ENCODE peak calls at places on chromosomes 11 and 22, in seven cellular contexts. One of them, this sample, is unnamed.

GRCh38 chr11:71582309-71582895 is at the start of gene KRTAP5-11:
- DNase-seq in stimulated activated CD8-positive, alpha-beta memory T cell treated with anti-CD3 and anti-CD28 coated beads, Interleukin-15, amount 100 ng/mL, for 24 hours: no peak
- DNase-seq in Calu3: no peak
- DNase-seq in naive B cell: no peak
- DNase-seq in GM20000: no peak
- DNase-seq in lower lobe of right lung: no peak
- DNase-seq in HEK293T: no peak
- DNase-seq in this sample: no peak

GRCh38 chr11:68297052-68297378 is 15.4 kb upstream of the LRP5 start:
- DNase-seq in stimulated activated CD8-positive, alpha-beta memory T cell treated with anti-CD3 and anti-CD28 coated beads, Interleukin-15, amount 100 ng/mL, for 24 hours: no peak
- DNase-seq in HEK293T: no peak
- DNase-seq in GM20000: no peak
- DNase-seq in lower lobe of right lung: no peak
- DNase-seq in naive B cell: no peak
- DNase-seq in Calu3: no peak
- DNase-seq in this sample: no peak

GRCh38 chr11:44899959-44900358 is 50.7 kb downstream of the TP53I11 start:
- DNase-seq in stimulated activated CD8-positive, alpha-beta memory T cell treated with anti-CD3 and anti-CD28 coated beads, Interleukin-15, amount 100 ng/mL, for 24 hours: no peak
- DNase-seq in naive B cell: no peak
- DNase-seq in lower lobe of right lung: no peak
- DNase-seq in HEK293T: peak
- DNase-seq in Calu3: peak
- DNase-seq in GM20000: peak
- DNase-seq in this sample: peak

GRCh38 chr11:65120831-65121230 is 1.1 kb downstream of the FAU start:
- DNase-seq in naive B cell: no peak
- DNase-seq in HEK293T: no peak
- DNase-seq in GM20000: no peak
- DNase-seq in lower lobe of right lung: no peak
- DNase-seq in stimulated activated CD8-positive, alpha-beta memory T cell treated with anti-CD3 and anti-CD28 coated beads, Interleukin-15, amount 100 ng/mL, for 24 hours: no peak
- DNase-seq in Calu3: no peak
- DNase-seq in this sample: no peak

GRCh38 chr22:38467904-38468760 is at the start of gene KDELR3:
- DNase-seq in stimulated activated CD8-positive, alpha-beta memory T cell treated with anti-CD3 and anti-CD28 coated beads, Interleukin-15, amount 100 ng/mL, for 24 hours: peak
- DNase-seq in HEK293T: peak
- DNase-seq in Calu3: peak
- DNase-seq in GM20000: peak
- DNase-seq in naive B cell: peak
- DNase-seq in lower lobe of right lung: peak
- DNase-seq in this sample: peak

GRCh38 chr11:17813391-17814059 is 78.9 kb downstream of the KCNC1 start:
- DNase-seq in GM20000: no peak
- DNase-seq in HEK293T: no peak
- DNase-seq in lower lobe of right lung: no peak
- DNase-seq in Calu3: no peak
- DNase-seq in naive B cell: no peak
- DNase-seq in stimulated activated CD8-positive, alpha-beta memory T cell treated with anti-CD3 and anti-CD28 coated beads, Interleukin-15, amount 100 ng/mL, for 24 hours: no peak
- DNase-seq in this sample: no peak

GRCh38 chr11:70523384-70524095 is 125.2 kb downstream of the CTTN start:
- DNase-seq in Calu3: no peak
- DNase-seq in lower lobe of right lung: no peak
- DNase-seq in stimulated activated CD8-positive, alpha-beta memory T cell treated with anti-CD3 and anti-CD28 coated beads, Interleukin-15, amount 100 ng/mL, for 24 hours: no peak
- DNase-seq in naive B cell: no peak
- DNase-seq in HEK293T: no peak
- DNase-seq in GM20000: no peak
- DNase-seq in this sample: no peak

GRCh38 chr22:26164174-26164573 is 5.1 kb upstream of the SEZ6L start:
- DNase-seq in Calu3: no peak
- DNase-seq in naive B cell: no peak
- DNase-seq in HEK293T: no peak
- DNase-seq in stimulated activated CD8-positive, alpha-beta memory T cell treated with anti-CD3 and anti-CD28 coated beads, Interleukin-15, amount 100 ng/mL, for 24 hours: no peak
- DNase-seq in GM20000: no peak
- DNase-seq in lower lobe of right lung: no peak
- DNase-seq in this sample: no peak

GRCh38 chr11:59992420-59992819 is 24.6 kb upstream of the OOSP4B start:
- DNase-seq in stimulated activated CD8-positive, alpha-beta memory T cell treated with anti-CD3 and anti-CD28 coated beads, Interleukin-15, amount 100 ng/mL, for 24 hours: no peak
- DNase-seq in lower lobe of right lung: no peak
- DNase-seq in Calu3: no peak
- DNase-seq in naive B cell: no peak
- DNase-seq in GM20000: no peak
- DNase-seq in HEK293T: no peak
- DNase-seq in this sample: no peak

GRCh38 chr11:69480547-69481392 is 693 bp upstream of the LINC01488 start:
- DNase-seq in stimulated activated CD8-positive, alpha-beta memory T cell treated with anti-CD3 and anti-CD28 coated beads, Interleukin-15, amount 100 ng/mL, for 24 hours: no peak
- DNase-seq in HEK293T: no peak
- DNase-seq in GM20000: no peak
- DNase-seq in Calu3: peak
- DNase-seq in lower lobe of right lung: peak
- DNase-seq in naive B cell: no peak
- DNase-seq in this sample: no peak

GRCh38 chr22:47045691-47046410 is 283.4 kb downstream of the TBC1D22A start:
- DNase-seq in Calu3: no peak
- DNase-seq in lower lobe of right lung: peak
- DNase-seq in GM20000: no peak
- DNase-seq in naive B cell: no peak
- DNase-seq in HEK293T: no peak
- DNase-seq in stimulated activated CD8-positive, alpha-beta memory T cell treated with anti-CD3 and anti-CD28 coated beads, Interleukin-15, amount 100 ng/mL, for 24 hours: no peak
- DNase-seq in this sample: no peak

GRCh38 chr11:134228625-134229024 is 4.2 kb downstream of the VPS26B start:
- DNase-seq in lower lobe of right lung: no peak
- DNase-seq in GM20000: peak
- DNase-seq in HEK293T: no peak
- DNase-seq in stimulated activated CD8-positive, alpha-beta memory T cell treated with anti-CD3 and anti-CD28 coated beads, Interleukin-15, amount 100 ng/mL, for 24 hours: no peak
- DNase-seq in Calu3: no peak
- DNase-seq in naive B cell: peak
- DNase-seq in this sample: peak

GRCh38 chr11:121445071-121445768 is 6.9 kb upstream of the SORL1 start:
- DNase-seq in naive B cell: no peak
- DNase-seq in HEK293T: no peak
- DNase-seq in Calu3: no peak
- DNase-seq in lower lobe of right lung: no peak
- DNase-seq in stimulated activated CD8-positive, alpha-beta memory T cell treated with anti-CD3 and anti-CD28 coated beads, Interleukin-15, amount 100 ng/mL, for 24 hours: no peak
- DNase-seq in GM20000: no peak
- DNase-seq in this sample: no peak

This sample was measured in germinal center.